ENCODE peak calls at places on chromosomes 5 and 9, in four cellular contexts. X is HepG2, T is H1, Y is GM12878. O is an unnamed sample.

GRCh38 chr9:99087462-99087861 is 17.5 kb upstream of the TGFBR1 start:
- DNase-seq in X (no peak), T (no peak), Y (no peak), O (no peak)

GRCh38 chr9:93575706-93576295 is 583 bp upstream of the PHF2 start:
- DNase-seq in X (no peak), T (no peak), Y (no peak), O (peak; percentile 75)

GRCh38 chr5:114369680-114370417 is 8.0 kb downstream of the KCNN2 start:
- DNase-seq in X (no peak), T (no peak), Y (no peak), O (no peak)

GRCh38 chr5:850511-851006 is at the start of gene ZDHHC11:
- DNase-seq in X (peak; percentile 78), T (no peak), Y (no peak), O (no peak)

GRCh38 chr5:180808461-180809000 is 5.9 kb upstream of the MGAT1 start:
- DNase-seq in X (peak; percentile 74), T (no peak), Y (no peak), O (peak; percentile 48)

GRCh38 chr9:16030513-16031185 is 477.8 kb downstream of the CCDC171 start:
- DNase-seq in X (no peak), T (no peak), Y (peak; percentile 35), O (no peak)

GRCh38 chr5:110087829-110088228 is 398.1 kb downstream of the MAN2A1 start:
- DNase-seq in X (peak; percentile 38), T (no peak), Y (no peak), O (no peak)

GRCh38 chr5:75054110-75054930 is 2.0 kb upstream of the GCNT4 start:
- DNase-seq in X (no peak), T (peak; percentile 62), Y (no peak), O (no peak)

GRCh38 chr9:4221936-4222335 is 77.9 kb downstream of the GLIS3 start:
- DNase-seq in X (no peak), T (no peak), Y (no peak), O (no peak)

GRCh38 chr5:89493414-89493813 is 610.4 kb upstream of the MEF2C start:
- DNase-seq in X (no peak), T (no peak), Y (no peak), O (no peak)

GRCh38 chr9:34961574-34962480 is 3.7 kb downstream of the PHF24 start:
- DNase-seq in X (no peak), T (no peak), Y (no peak), O (no peak)

GRCh38 chr9:84266087-84266561 is 74.4 kb downstream of the SLC28A3 start:
- DNase-seq in X (peak; percentile 16), T (no peak), Y (no peak), O (no peak)

GRCh38 chr5:149365418-149365817 is 7.6 kb downstream of the PCYOX1L start:
- DNase-seq in X (no peak), T (no peak), Y (no peak), O (peak; percentile 67)

GRCh38 chr5:124651663-124652513 is 94.6 kb downstream of the ZNF608 start:
- DNase-seq in X (peak; percentile 52), T (no peak), Y (no peak), O (peak; percentile 94)

GRCh38 chr9:122819791-122820489 is 8.4 kb downstream of the PDCL start:
- DNase-seq in X (no peak), T (no peak), Y (no peak), O (no peak)

GRCh38 chr9:94772654-94773303 is 46.3 kb downstream of the AOPEP start:
- DNase-seq in X (no peak), T (no peak), Y (no peak), O (no peak)

GRCh38 chr5:159508344-159508743 is 178.1 kb upstream of the IL12B start:
- DNase-seq in X (no peak), T (no peak), Y (no peak), O (no peak)

GRCh38 chr9:4349841-4350418 is 50.1 kb upstream of the GLIS3 start:
- DNase-seq in X (no peak), T (no peak), Y (no peak), O (no peak)

GRCh38 chr5:150658121-150658520 is 2.9 kb upstream of the MYOZ3 start:
- DNase-seq in X (no peak), T (no peak), Y (no peak), O (no peak)

GRCh38 chr5:15440434-15440833 is 59.5 kb upstream of the FBXL7 start:
- DNase-seq in X (no peak), T (no peak), Y (no peak), O (no peak)

GRCh38 chr5:180799902-180800801 is 2.5 kb downstream of the MGAT1 start:
- DNase-seq in X (no peak), T (no peak), Y (no peak), O (no peak)

GRCh38 chr9:137147793-137148160 is 8.8 kb downstream of the GRIN1 start:
- DNase-seq in X (no peak), T (no peak), Y (no peak), O (no peak)

GRCh38 chr5:153135416-153135815 is 355.1 kb upstream of the GRIA1 start:
- DNase-seq in X (no peak), T (no peak), Y (no peak), O (no peak)

GRCh38 chr9:35274988-35275387 is 113.2 kb downstream of the UNC13B start:
- DNase-seq in X (no peak), T (no peak), Y (no peak), O (no peak)

GRCh38 chr5:154802050-154802449 is 46.9 kb downstream of the LARP1 start:
- DNase-seq in X (no peak), T (no peak), Y (no peak), O (no peak)

GRCh38 chr5:54390015-54390414 is 65.5 kb upstream of the HSPB3 start:
- DNase-seq in X (no peak), T (no peak), Y (no peak), O (peak; percentile 75)

GRCh38 chr5:10546186-10546585 is 17.7 kb upstream of the ANKRD33B start:
- DNase-seq in X (no peak), T (no peak), Y (no peak), O (no peak)

GRCh38 chr5:175686396-175686795 is 28.5 kb downstream of the HRH2 start:
- DNase-seq in X (no peak), T (no peak), Y (no peak), O (no peak)

GRCh38 chr9:94654165-94654894 is 15.0 kb upstream of the FBP1 start:
- DNase-seq in X (no peak), T (no peak), Y (no peak), O (no peak)

GRCh38 chr5:138141734-138142133 is 2.5 kb upstream of the NME5 start:
- DNase-seq in X (no peak), T (no peak), Y (no peak), O (no peak)
- TF ChIP-seq ZNF274 in X (no peak), T (no peak), Y (no peak), O (no peak)

DNA sequence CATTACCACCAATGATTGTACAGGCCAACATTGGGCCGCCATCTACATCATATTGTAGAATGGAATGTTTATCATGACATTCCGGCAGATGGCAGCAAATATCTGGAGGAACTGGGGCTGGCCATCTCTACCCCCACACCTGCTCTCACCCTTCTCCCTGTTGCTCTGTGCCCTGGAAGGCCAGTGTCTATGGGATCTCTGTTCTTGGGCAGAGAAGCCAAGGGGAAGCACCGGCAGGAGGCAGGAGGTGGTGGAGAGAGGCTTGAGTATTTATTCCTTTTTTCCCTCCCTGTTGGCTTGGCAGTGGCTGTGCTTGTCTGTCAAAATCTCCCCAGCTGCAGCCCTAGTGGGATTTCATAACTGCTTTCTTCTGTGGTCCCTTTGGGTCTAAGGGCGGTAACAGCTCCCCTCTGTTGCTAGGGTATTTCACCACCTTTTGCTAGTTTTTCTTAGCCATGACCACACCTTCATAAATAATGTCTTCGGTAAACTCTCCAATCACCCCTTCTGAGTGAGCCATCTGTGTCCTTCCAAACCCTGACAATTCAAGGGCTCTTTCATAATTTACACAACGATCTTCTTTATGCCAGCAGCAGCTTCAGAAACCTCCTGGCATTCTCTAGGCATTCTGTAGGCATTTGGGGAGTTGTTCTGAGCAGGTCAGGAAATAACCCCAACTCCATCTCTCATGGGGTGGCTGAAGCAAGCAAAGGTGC is 225.8 kb downstream of the MELK start:
- DNase-seq in X (peak; percentile 24), T (no peak), Y (no peak), O (peak; percentile 33)
- TF ChIP-seq KDM1A in X (no peak), T (no peak), Y (no peak), O (no peak)

DNA sequence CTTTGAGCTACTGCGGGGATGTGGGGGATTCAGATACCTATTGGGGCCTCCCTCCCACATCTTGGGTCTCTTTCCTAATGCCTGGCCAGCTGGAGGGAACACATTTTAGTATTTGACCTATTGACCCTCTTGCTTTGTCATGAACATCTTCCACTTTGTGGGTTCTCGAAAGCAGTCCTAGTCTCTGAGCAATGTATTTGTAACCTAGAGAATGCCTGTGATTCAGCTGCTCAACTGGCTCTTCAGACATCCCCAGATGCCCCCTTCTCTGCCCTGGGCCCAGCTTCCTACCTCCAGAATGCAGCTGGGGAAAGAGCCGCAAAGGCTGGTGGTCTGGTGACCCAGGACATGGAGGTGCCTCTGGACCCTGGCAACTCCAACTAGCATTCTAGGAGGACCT is 32.2 kb downstream of the APTX start:
- DNase-seq in X (no peak), T (no peak), Y (no peak), O (no peak)
- TF ChIP-seq ZNF274 in X (no peak), T (no peak), Y (no peak), O (no peak)

GRCh38 chr9:113160571-113160970 is 9.8 kb downstream of the SLC31A2 start:
- DNase-seq in X (no peak), T (peak; percentile 27), Y (no peak), O (no peak)

GRCh38 chr9:113168809-113169208 is 18.0 kb downstream of the SLC31A2 start:
- DNase-seq in X (no peak), T (no peak), Y (no peak), O (no peak)

GRCh38 chr9:113166039-113166438 is 15.2 kb downstream of the SLC31A2 start:
- DNase-seq in X (no peak), T (no peak), Y (no peak), O (no peak)

DNA sequence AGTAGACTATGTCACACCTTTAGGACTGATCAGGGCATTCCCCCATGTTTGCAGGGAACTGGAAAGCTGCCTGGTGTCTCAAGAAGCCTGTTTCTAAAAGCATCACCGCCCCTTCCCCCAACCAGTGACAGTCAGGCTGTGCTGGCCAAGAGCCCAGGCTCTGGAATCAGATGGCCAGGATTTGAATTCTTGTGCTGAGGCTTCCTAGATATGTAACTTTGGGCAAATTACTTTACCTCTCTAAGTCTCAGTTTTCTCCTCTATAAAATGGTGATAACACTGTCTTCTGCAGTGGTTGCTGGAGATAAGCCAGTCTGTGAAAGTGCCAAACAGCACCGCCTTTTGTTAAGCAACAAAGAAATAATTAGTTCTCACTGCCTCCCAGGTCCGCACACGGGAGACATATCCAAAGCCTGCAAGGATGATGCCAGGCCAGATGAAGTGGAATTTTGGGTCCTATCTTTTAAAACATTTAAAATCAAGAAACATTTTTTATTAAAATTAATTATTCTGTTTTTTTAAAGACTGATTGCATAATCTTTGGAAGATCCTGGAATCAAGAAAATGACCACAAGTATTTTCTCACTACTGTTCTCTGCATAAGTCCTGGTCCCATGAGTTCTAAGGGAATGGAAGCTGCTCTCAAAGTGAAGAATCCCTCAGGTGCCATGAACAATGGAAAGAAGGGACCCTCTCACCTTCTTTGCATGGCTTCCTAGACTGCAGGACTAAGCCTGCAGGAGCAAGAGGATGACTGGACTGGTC is 13.9 kb downstream of the SLC31A2 start:
- DNase-seq in X (no peak), T (no peak), Y (no peak), O (no peak)
- TF ChIP-seq KDM1A in X (no peak), T (no peak), Y (no peak), O (no peak)

GRCh38 chr5:179141867-179142266 is 81.7 kb downstream of the ZNF354C start:
- DNase-seq in X (no peak), T (no peak), Y (no peak), O (no peak)
- TF ChIP-seq ZNF274 in X (no peak), T (no peak), Y (no peak), O (no peak)

GRCh38 chr9:130570200-130570599 is 9.2 kb upstream of the FUBP3 start:
- DNase-seq in X (no peak), T (no peak), Y (no peak), O (no peak)
- TF ChIP-seq KDM1A in X (no peak), T (no peak), Y (no peak), O (peak; percentile 67)

O was measured in K562.